ENCODE peak calls at places on chromosomes 3 and 15, in six cellular contexts. Z, P, Q, N, Y and B are unnamed samples.

GRCh38 chr3:13827256-13827655 is 52.6 kb downstream of the WNT7A start:
- DNase-seq in Z (no peak), Y (no peak), P (no peak), N (no peak), Q (no peak), B (no peak)

GRCh38 chr3:143535994-143536784 is 312.1 kb downstream of the SLC9A9 start:
- DNase-seq in Y (no peak), P (no peak), Z (no peak), N (no peak), Q (no peak), B (no peak)

GRCh38 chr3:66303556-66303955 is 82.8 kb downstream of the SLC25A26 start:
- DNase-seq in N (no peak), Y (no peak), P (no peak), Q (no peak), Z (no peak), B (no peak)

GRCh38 chr3:157098823-157099185 is 61.1 kb downstream of the CCNL1 start:
- DNase-seq in Z (no peak), Y (no peak), N (no peak), Q (no peak), P (peak; percentile 68), B (no peak)

GRCh38 chr15:44087578-44088190 is 107.4 kb downstream of the FRMD5 start:
- DNase-seq in Y (no peak), Q (no peak), P (peak; percentile 91), N (no peak), Z (no peak), B (no peak)

GRCh38 chr3:30258426-30259392 is 347.7 kb upstream of the TGFBR2 start:
- DNase-seq in Y (no peak), Q (no peak), P (no peak), Z (no peak), N (no peak), B (no peak)

GRCh38 chr3:55485208-55485791 is 1.8 kb downstream of the WNT5A start:
- DNase-seq in N (peak; percentile 76), Q (peak; percentile 93), Z (peak; percentile 79), Y (peak; percentile 91), P (peak; percentile 89), B (peak; percentile 91)

GRCh38 chr15:63250312-63250965 is 27.0 kb upstream of the APH1B start:
- DNase-seq in Q (no peak), N (no peak), Y (no peak), Z (no peak), P (peak; percentile 83), B (no peak)

GRCh38 chr3:85481411-85482192 is 522.8 kb downstream of the CADM2 start:
- DNase-seq in N (no peak), Q (no peak), Z (no peak), P (no peak), Y (no peak), B (no peak)

GRCh38 chr3:42226470-42227425 is 39.2 kb downstream of the CCK start:
- DNase-seq in N (no peak), Z (no peak), Q (no peak), Y (no peak), P (no peak), B (no peak)

GRCh38 chr15:99958426-99959097 is 225.3 kb upstream of the LYSMD4 start:
- DNase-seq in Z (peak; percentile 16), Y (no peak), N (no peak), Q (peak; percentile 29), P (no peak), B (no peak)

DNA sequence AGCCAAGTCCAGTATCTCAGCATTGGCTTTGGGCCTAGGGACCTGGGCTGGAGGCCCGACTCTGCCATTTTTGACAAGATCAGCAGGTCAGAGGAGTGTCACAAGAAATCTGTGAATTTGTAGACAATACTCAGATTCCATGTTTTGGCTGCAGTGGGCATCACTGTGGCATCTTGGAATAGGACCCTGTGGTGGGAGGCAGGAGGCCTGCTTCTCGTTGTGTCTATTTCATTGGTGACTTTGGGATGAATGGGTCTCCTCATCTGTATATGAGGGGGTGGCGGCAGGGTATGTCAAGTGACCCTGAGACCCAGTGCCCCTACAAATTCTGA is 3.3 kb downstream of the C15orf39 start:
- DNase-seq in P (no peak), Q (no peak), Y (no peak), N (no peak), Z (no peak), B (no peak)
- TF ChIP-seq CTCF in P (no peak), Q (no peak), Y (peak; percentile 38), N (no peak), Z (no peak), B (peak; percentile 3)

DNA sequence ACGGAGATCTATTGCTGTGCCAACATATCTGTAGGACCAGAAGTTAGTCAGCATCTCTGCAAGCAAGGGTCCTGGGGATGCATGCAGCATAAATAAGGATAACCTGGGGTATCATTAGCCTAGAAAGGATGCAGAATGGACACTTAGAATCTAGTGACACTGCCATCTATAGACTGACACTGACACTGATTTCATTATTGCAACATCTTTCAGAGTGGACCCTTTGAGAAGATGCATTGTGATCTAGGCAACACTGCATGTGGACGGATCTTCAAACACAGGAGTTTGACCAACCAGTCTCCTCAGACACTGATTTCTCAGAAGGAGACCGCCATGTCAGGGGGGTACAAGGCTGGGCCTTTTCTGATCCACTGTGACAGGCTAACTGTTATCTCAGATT is 52.4 kb downstream of the SCN10A start:
- DNase-seq in Z (no peak), Y (no peak), P (no peak), Q (no peak), N (no peak), B (no peak)
- TF ChIP-seq CTCF in Z (no peak), Y (no peak), P (no peak), Q (no peak), N (no peak), B (no peak)

GRCh38 chr3:131194816-131195215 is 168.1 kb downstream of the NEK11 start:
- DNase-seq in Y (no peak), Z (no peak), P (no peak), Q (no peak), N (no peak), B (no peak)

GRCh38 chr3:131192701-131193100 is 166.0 kb downstream of the NEK11 start:
- DNase-seq in Z (no peak), Q (no peak), Y (no peak), P (peak; percentile 9), N (no peak), B (no peak)

DNA sequence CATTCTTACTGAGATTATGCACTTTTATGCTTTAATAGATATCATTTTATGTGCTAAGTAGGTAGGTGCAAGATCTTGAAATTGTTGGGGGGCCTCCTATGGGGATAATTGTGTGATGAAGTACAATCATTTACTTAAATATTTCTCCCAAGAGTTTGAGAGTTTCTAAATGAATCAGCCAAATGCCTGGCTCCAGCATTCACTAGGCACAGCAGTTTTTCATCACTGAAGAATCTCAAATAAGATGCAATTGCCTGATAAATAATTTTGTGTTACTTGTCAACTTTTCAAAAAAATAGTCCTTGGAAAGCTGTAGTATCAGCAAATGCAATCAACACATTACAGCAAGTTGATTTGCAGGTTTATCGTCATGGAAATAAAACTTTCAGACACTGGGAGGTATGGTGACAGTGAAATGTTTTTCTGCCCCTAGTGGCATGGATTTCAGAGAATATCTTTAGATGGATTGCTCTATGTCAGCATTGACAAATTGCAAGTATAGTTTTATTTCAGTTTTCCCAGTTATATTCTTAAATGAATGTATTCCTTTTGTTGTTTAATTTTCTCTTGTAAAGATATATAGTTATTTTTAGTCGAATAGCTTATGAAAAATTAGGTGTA is 167.1 kb downstream of the NEK11 start:
- DNase-seq in N (no peak), Q (no peak), P (peak; percentile 8), Y (no peak), Z (no peak), B (no peak)
- TF ChIP-seq CTCF in N (peak; percentile 7), Q (peak; percentile 52), P (peak; percentile 25), Y (no peak), Z (no peak), B (no peak)

GRCh38 chr3:174223042-174223441 is 636.1 kb upstream of the NAALADL2 start:
- DNase-seq in N (no peak), Q (no peak), P (no peak), Z (no peak), Y (no peak), B (no peak)

GRCh38 chr3:174221155-174221554 is 638.0 kb upstream of the NAALADL2 start:
- DNase-seq in P (no peak), Y (no peak), N (no peak), Q (no peak), Z (no peak), B (no peak)

GRCh38 chr3:174218011-174218410 is 641.1 kb upstream of the NAALADL2 start:
- DNase-seq in N (no peak), Q (no peak), P (no peak), Z (no peak), Y (no peak), B (no peak)

GRCh38 chr3:174216948-174217718 is 642.0 kb upstream of the NAALADL2 start:
- DNase-seq in Y (no peak), P (no peak), N (no peak), Q (no peak), Z (no peak), B (no peak)

DNA sequence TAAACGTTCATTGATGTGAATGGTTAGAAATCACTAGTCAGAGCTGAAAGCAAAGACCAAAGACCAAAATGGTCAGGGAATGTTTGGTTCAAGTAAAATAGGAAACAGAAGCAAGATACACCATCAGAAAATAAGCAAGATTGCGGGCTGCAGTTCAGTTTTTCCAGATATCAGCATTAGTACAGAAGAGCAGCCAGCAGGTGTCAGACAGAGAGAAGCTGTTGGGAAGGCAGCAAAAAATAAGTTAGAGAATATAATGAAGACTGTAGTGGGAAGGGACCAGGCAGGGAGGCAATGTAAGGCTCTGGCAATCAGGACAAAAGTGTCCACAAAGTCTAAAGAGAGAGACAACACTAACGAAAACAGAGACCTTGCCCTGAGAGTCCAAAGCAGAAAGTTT is 639.4 kb upstream of the NAALADL2 start:
- DNase-seq in Z (no peak), N (no peak), P (no peak), Y (no peak), Q (no peak), B (no peak)
- TF ChIP-seq CTCF in Z (no peak), N (no peak), P (no peak), Y (no peak), Q (peak; percentile 25), B (no peak)

GRCh38 chr15:58189148-58189811 is 51.1 kb downstream of the AQP9 start:
- DNase-seq in Z (no peak), Q (no peak), Y (no peak), N (no peak), P (no peak), B (no peak)

GRCh38 chr15:58185439-58185838 is 47.3 kb downstream of the AQP9 start:
- DNase-seq in N (no peak), Y (no peak), Q (no peak), P (peak; percentile 58), Z (no peak), B (no peak)

DNA sequence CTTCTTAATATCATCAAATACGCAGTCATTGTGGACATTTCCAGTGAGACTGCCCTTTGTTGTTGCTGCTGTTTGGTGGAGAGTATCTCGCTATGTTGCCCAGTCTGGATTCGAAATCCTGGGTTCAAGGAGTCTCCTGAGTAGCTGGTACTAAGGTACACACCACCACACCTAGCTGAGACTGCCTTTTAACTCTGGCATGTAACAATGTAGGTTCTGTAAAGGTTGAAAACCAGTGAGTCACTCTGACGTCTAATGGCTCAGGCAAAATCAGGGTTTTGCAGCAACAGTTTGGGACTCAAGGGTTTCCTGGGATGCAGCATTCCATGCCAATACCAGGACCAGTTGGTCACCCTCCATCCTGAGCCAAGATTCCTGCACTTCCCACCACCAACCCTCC is 52.2 kb downstream of the AQP9 start:
- DNase-seq in Z (no peak), Q (no peak), P (no peak), N (no peak), Y (no peak), B (no peak)
- TF ChIP-seq CTCF in Z (no peak), Q (no peak), P (no peak), N (no peak), Y (no peak), B (no peak)